ENCODE peak calls at places on chromosomes 2 and 18, in seven cellular contexts. E is HCT116, O is SK-N-SH, W is GM23338, Q is transverse colon, N is suprapubic skin, G is endothelial cell of umbilical vein. V is an unnamed sample.

GRCh38 chr2:23436346-23437099 is 51.5 kb downstream of the KLHL29 start:
- DNase-seq in G (peak), N (no peak), W (peak), O (no peak), Q (no peak), E (no peak), V (no peak)

GRCh38 chr2:135899567-135899966 is 23.3 kb upstream of the MCM6 start:
- DNase-seq in E (no peak), N (no peak), O (no peak), G (no peak), W (no peak), Q (no peak), V (no peak)

GRCh38 chr2:97935719-97936161 is 60.0 kb downstream of the TMEM131 start:
- DNase-seq in O (peak), W (peak), N (no peak), G (no peak), Q (no peak), E (peak), V (no peak)

GRCh38 chr2:73984922-73985317 is 210 bp downstream of the TET3 start:
- DNase-seq in Q (peak), W (peak), O (no peak), G (no peak), N (no peak), E (no peak), V (no peak)

GRCh38 chr2:212911011-212911410 is 240.4 kb downstream of the IKZF2 start:
- DNase-seq in Q (no peak), N (no peak), O (no peak), G (no peak), W (no peak), E (no peak), V (no peak)

GRCh38 chr18:48842259-48843061 is 108.3 kb downstream of the SMAD7 start:
- DNase-seq in W (no peak), E (no peak), O (no peak), Q (peak), G (peak), N (no peak), V (no peak)

GRCh38 chr2:96815326-96816126 is 542 bp upstream of the CNNM3 start:
- DNase-seq in G (no peak), W (peak), Q (peak), N (no peak), O (peak), E (no peak), V (no peak)

GRCh38 chr2:156147594-156148330 is 184.8 kb downstream of the NR4A2 start:
- DNase-seq in Q (no peak), E (no peak), G (no peak), O (no peak), W (no peak), N (no peak), V (no peak)

GRCh38 chr2:127217470-127218325 is 2.4 kb downstream of the CYP27C1 start:
- DNase-seq in W (peak), Q (no peak), O (no peak), N (no peak), G (peak), E (peak), V (no peak)

GRCh38 chr2:231769170-231770136 is 11.6 kb downstream of the PDE6D start:
- DNase-seq in N (no peak), W (no peak), G (no peak), Q (no peak), O (no peak), E (no peak), V (no peak)

GRCh38 chr2:26462100-26462499 is 15.8 kb downstream of the OTOF start:
- DNase-seq in W (no peak), G (no peak), Q (peak), O (no peak), E (no peak), N (no peak), V (no peak)

GRCh38 chr18:9364242-9364641 is 29.7 kb downstream of the TWSG1 start:
- DNase-seq in Q (no peak), W (peak), O (no peak), E (peak), N (no peak), G (no peak), V (no peak)

GRCh38 chr2:177741866-177742265 is 330.7 kb downstream of the PDE11A start:
- DNase-seq in E (no peak), G (no peak), W (no peak), O (no peak), N (no peak), Q (no peak), V (no peak)

GRCh38 chr2:18998492-18998891 is 359.9 kb downstream of the OSR1 start:
- DNase-seq in Q (no peak), N (no peak), W (no peak), G (no peak), O (no peak), E (no peak), V (no peak)

GRCh38 chr2:14642499-14642898 is 10.0 kb downstream of the LRATD1 start:
- DNase-seq in Q (no peak), G (no peak), E (no peak), W (peak), O (no peak), N (no peak), V (no peak)

GRCh38 chr2:108594132-108594981 is 60.1 kb downstream of the LIMS1 start:
- DNase-seq in G (peak), N (no peak), Q (no peak), W (no peak), O (no peak), E (peak), V (no peak)

GRCh38 chr18:43875496-43875895 is 598.2 kb upstream of the SYT4 start:
- DNase-seq in Q (no peak), O (no peak), E (no peak), N (no peak), G (no peak), W (no peak), V (no peak)

GRCh38 chr2:48412409-48413259 is 117.3 kb upstream of the STON1 start:
- DNase-seq in W (no peak), E (no peak), N (no peak), Q (no peak), O (no peak), G (no peak), V (no peak)

GRCh38 chr2:113181491-113182051 is 7.8 kb downstream of the PSD4 start:
- DNase-seq in N (no peak), G (peak), Q (no peak), W (no peak), E (no peak), O (no peak), V (no peak)

GRCh38 chr2:144801766-144802165 is 281.8 kb upstream of the ZEB2 start:
- DNase-seq in G (peak), E (no peak), W (peak), O (no peak), Q (no peak), N (no peak), V (peak)

GRCh38 chr18:62991959-62992358 is 276.6 kb downstream of the PHLPP1 start:
- DNase-seq in O (no peak), E (no peak), Q (no peak), G (no peak), W (peak), N (no peak), V (no peak)

GRCh38 chr2:221096651-221097567 is 475.2 kb downstream of the EPHA4 start:
- DNase-seq in W (no peak), Q (no peak), N (no peak), E (no peak), O (no peak), G (peak), V (no peak)

GRCh38 chr2:97910403-97911209 is 85.1 kb downstream of the TMEM131 start:
- DNase-seq in G (no peak), W (no peak), O (no peak), N (no peak), E (no peak), Q (no peak), V (no peak)

GRCh38 chr18:77983270-77983669 is 733.6 kb downstream of the GALR1 start:
- DNase-seq in O (no peak), G (no peak), E (no peak), N (no peak), W (no peak), Q (no peak), V (no peak)

GRCh38 chr2:72924353-72925240 is 7.3 kb downstream of the EMX1 start:
- DNase-seq in E (no peak), W (peak), O (peak), Q (no peak), N (no peak), G (no peak), V (no peak)

GRCh38 chr2:28662468-28663095 is 89.0 kb upstream of the PPP1CB start:
- DNase-seq in O (no peak), E (no peak), Q (peak), G (peak), N (no peak), W (no peak), V (no peak)

GRCh38 chr2:64325852-64326577 is 127.9 kb upstream of the LGALSL start:
- DNase-seq in W (no peak), Q (peak), G (no peak), O (no peak), N (no peak), E (no peak), V (no peak)

GRCh38 chr2:64325477-64325851 is 128.5 kb upstream of the LGALSL start:
- DNase-seq in O (no peak), G (no peak), N (no peak), E (no peak), W (no peak), Q (no peak), V (no peak)

GRCh38 chr2:64327129-64327509 is 126.8 kb upstream of the LGALSL start:
- DNase-seq in Q (no peak), E (no peak), W (no peak), N (no peak), G (no peak), O (no peak), V (no peak)

GRCh38 chr2:64327510-64328414 is 126.2 kb upstream of the LGALSL start:
- DNase-seq in G (peak), O (peak), W (peak), E (no peak), N (peak), Q (peak), V (no peak)

DNA sequence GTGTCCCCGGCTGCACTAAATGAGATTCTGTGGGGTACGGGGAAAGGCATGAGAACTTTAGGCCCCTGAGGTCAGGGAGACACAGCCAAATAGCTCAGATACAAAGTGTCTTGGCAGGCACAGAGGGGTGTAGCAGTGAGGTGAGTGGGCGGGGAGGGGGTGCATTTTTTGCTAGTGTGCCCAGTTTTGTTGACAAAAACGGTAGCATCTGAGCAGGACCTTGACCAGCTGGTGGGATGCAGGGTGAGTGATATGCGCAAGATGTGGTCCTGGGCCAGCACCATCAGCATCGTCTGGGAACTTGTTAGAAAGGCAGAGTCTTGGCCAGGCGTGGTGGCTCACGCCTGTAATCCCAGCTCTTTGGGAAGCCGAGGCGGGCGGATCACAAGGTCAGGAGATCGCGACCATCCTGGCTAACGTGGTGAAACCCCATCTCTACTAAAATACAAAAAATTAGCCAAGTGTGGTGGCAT is 127.3 kb upstream of the LGALSL start:
- DNase-seq in W (no peak), O (no peak), N (no peak), E (no peak), G (no peak), Q (no peak), V (no peak)
- TF ChIP-seq POLR2AphosphoS5 in W (no peak), O (no peak), N (no peak), E (no peak), G (no peak), Q (no peak), V (no peak)

GRCh38 chr2:675051-675450 is 2.2 kb downstream of the TMEM18 start:
- DNase-seq in O (no peak), G (no peak), Q (no peak), W (no peak), N (no peak), E (no peak), V (no peak)
- H3K4me3 ChIP-seq in O (peak), G (no peak), Q (no peak), W (no peak), N (no peak), E (no peak), V (no peak)

GRCh38 chr2:85773692-85774091 is 19.9 kb downstream of the ATOH8 start:
- DNase-seq in G (no peak), O (peak), W (no peak), E (no peak), Q (no peak), N (no peak), V (no peak)

GRCh38 chr2:85772841-85773491 is 19.2 kb downstream of the ATOH8 start:
- DNase-seq in W (no peak), O (peak), N (no peak), Q (no peak), E (no peak), G (no peak), V (no peak)

GRCh38 chr2:85771486-85771885 is 17.7 kb downstream of the ATOH8 start:
- DNase-seq in Q (no peak), N (no peak), G (no peak), O (no peak), W (no peak), E (no peak), V (no peak)

GRCh38 chr2:85770786-85771409 is 17.1 kb downstream of the ATOH8 start:
- DNase-seq in Q (no peak), W (no peak), G (no peak), N (no peak), O (no peak), E (no peak), V (no peak)

GRCh38 chr2:85772019-85772745 is 18.4 kb downstream of the ATOH8 start:
- DNase-seq in E (peak), Q (peak), O (peak), N (peak), W (peak), G (peak), V (peak)
- TF ChIP-seq POLR2AphosphoS5 in E (peak), Q (peak), O (peak), N (peak), W (no peak), G (peak), V (peak)

GRCh38 chr18:58687871-58688308 is 16.6 kb downstream of the MALT1 start:
- DNase-seq in G (peak), Q (no peak), N (no peak), E (no peak), W (no peak), O (no peak), V (no peak)

GRCh38 chr18:58692420-58693185 is 21.3 kb downstream of the MALT1 start:
- DNase-seq in Q (no peak), G (no peak), W (no peak), E (no peak), O (no peak), N (no peak), V (no peak)

GRCh38 chr18:58694221-58694620 is 23.0 kb downstream of the MALT1 start:
- DNase-seq in G (no peak), W (no peak), Q (no peak), O (no peak), E (no peak), N (no peak), V (no peak)

GRCh38 chr18:58690259-58690658 is 19.0 kb downstream of the MALT1 start:
- DNase-seq in O (no peak), Q (no peak), W (no peak), N (no peak), G (no peak), E (no peak), V (no peak)

GRCh38 chr18:58691256-58691655 is 20.0 kb downstream of the MALT1 start:
- DNase-seq in O (no peak), G (no peak), W (no peak), Q (no peak), E (no peak), N (no peak), V (no peak)
- H3K4me3 ChIP-seq in O (no peak), G (no peak), W (no peak), Q (no peak), E (no peak), N (no peak), V (no peak)

GRCh38 chr18:24212939-24213338 is 74.1 kb downstream of the CABYR start:
- DNase-seq in N (no peak), O (no peak), Q (no peak), E (peak), W (no peak), G (peak), V (no peak)
- TF ChIP-seq POLR2AphosphoS5 in N (no peak), O (no peak), Q (peak), E (peak), W (no peak), G (peak), V (no peak)